ENCODE peak calls at places on chromosome 20, in four cellular contexts. P, E, O and F are unnamed samples.

GRCh38 chr20:52801628-52802006 is 170.5 kb upstream of the TSHZ2 start:
- DNase-seq in P (no peak), E (no peak), O (no peak), F (no peak)

GRCh38 chr20:57672164-57672563 is 37.7 kb downstream of the PMEPA1 start:
- DNase-seq in P (no peak), E (no peak), O (no peak), F (no peak)

GRCh38 chr20:48278961-48279481 is 493.7 kb upstream of the SULF2 start:
- DNase-seq in P (no peak), E (no peak), O (no peak), F (no peak)

GRCh38 chr20:61073376-61073775 is 178.7 kb upstream of the CDH4 start:
- DNase-seq in P (no peak), E (no peak), O (no peak), F (no peak)

GRCh38 chr20:24795444-24795843 is 153.6 kb upstream of the CST7 start:
- DNase-seq in P (no peak), E (no peak), O (no peak), F (no peak)

GRCh38 chr20:36435799-36436541 is 105.3 kb upstream of the MYL9 start:
- DNase-seq in P (peak), E (no peak), O (peak), F (peak)

GRCh38 chr20:64164123-64164836 is at the start of gene MYT1:
- DNase-seq in P (no peak), E (no peak), O (no peak), F (no peak)

GRCh38 chr20:47784599-47785320 is 521 bp downstream of the SULF2 start:
- DNase-seq in P (peak), E (no peak), O (peak), F (no peak)

GRCh38 chr20:50726955-50727791 is 4.2 kb upstream of the PARD6B start:
- DNase-seq in P (no peak), E (no peak), O (no peak), F (no peak)

GRCh38 chr20:32018269-32019155 is 8.3 kb downstream of the CCM2L start:
- DNase-seq in P (peak), E (no peak), O (peak), F (peak)

GRCh38 chr20:36145877-36146707 is 8.4 kb upstream of the EPB41L1 start:
- DNase-seq in P (no peak), E (no peak), O (no peak), F (no peak)

GRCh38 chr20:6829510-6830116 is 62.1 kb downstream of the BMP2 start:
- DNase-seq in P (peak), E (no peak), O (no peak), F (no peak)

GRCh38 chr20:64203037-64203777 is 39.0 kb downstream of the MYT1 start:
- DNase-seq in P (no peak), E (no peak), O (no peak), F (no peak)

GRCh38 chr20:8309638-8310037 is 177.6 kb downstream of the PLCB1 start:
- DNase-seq in P (no peak), E (no peak), O (no peak), F (no peak)

GRCh38 chr20:11338506-11339306 is 579.0 kb upstream of the BTBD3 start:
- DNase-seq in P (no peak), E (no peak), O (no peak), F (no peak)

GRCh38 chr20:34017610-34018009 is 23.9 kb downstream of the RALY start:
- DNase-seq in P (no peak), E (no peak), O (no peak), F (no peak)

GRCh38 chr20:51121272-51121671 is 98.4 kb upstream of the KCNG1 start:
- DNase-seq in P (no peak), E (no peak), O (no peak), F (no peak)

GRCh38 chr20:32599783-32600340 is 14.7 kb upstream of the NOL4L start:
- DNase-seq in P (no peak), E (no peak), O (no peak), F (no peak)

GRCh38 chr20:16349518-16350295 is 223.5 kb downstream of the KIF16B start:
- DNase-seq in P (no peak), E (no peak), O (no peak), F (no peak)

GRCh38 chr20:63795178-63795830 is 35.8 kb downstream of the ZBTB46 start:
- DNase-seq in P (no peak), E (no peak), O (no peak), F (no peak)

GRCh38 chr20:32079655-32080109 is 27.6 kb downstream of the HCK start:
- DNase-seq in P (peak), E (no peak), O (no peak), F (no peak)

GRCh38 chr20:24148372-24148771 is 159.8 kb upstream of the GGTLC1 start:
- DNase-seq in P (no peak), E (peak), O (no peak), F (no peak)

GRCh38 chr20:63939061-63939935 is 16.9 kb downstream of the UCKL1 start:
- DNase-seq in P (no peak), E (no peak), O (no peak), F (no peak)

GRCh38 chr20:62494980-62495797 is 19.4 kb upstream of the GATA5 start:
- DNase-seq in P (no peak), E (no peak), O (no peak), F (no peak)

GRCh38 chr20:62494537-62494936 is 18.7 kb upstream of the GATA5 start:
- DNase-seq in P (no peak), E (no peak), O (no peak), F (peak)

GRCh38 chr20:62493253-62493885 is 17.6 kb upstream of the GATA5 start:
- DNase-seq in P (no peak), E (no peak), O (no peak), F (no peak)

GRCh38 chr20:62493886-62494285 is 18.1 kb upstream of the GATA5 start:
- DNase-seq in P (no peak), E (no peak), O (no peak), F (no peak)

DNA sequence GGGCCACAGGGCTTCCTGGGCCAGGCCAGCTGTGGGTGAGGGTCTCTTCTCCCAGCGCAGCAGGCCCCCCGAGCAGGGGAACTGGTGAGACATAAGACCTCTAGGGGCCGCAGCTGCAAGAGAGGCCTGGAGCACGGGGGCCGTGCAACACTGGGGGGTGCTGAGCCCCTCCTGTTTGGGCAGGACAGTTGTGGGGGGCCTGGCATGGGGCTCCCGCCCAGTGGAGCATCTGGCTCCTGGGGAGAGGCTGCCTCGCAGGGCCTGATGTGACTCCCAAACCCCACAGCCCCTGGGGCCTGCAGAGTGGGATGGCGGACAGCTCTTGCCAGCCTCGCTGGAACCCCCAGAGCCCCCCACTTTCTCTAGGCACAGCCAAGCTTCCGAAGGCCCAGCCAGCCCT is 16.9 kb upstream of the GATA5 start:
- DNase-seq in P (no peak), E (no peak), O (no peak), F (no peak)
- TF ChIP-seq REST in P (no peak), E (no peak), O (no peak), F (no peak)

GRCh38 chr20:49400904-49401303 is 81.6 kb downstream of the KCNB1 start:
- DNase-seq in P (no peak), E (no peak), O (no peak), F (no peak)
- TF ChIP-seq CHD4 in P (no peak), E (no peak), O (no peak), F (no peak)

GRCh38 chr20:2004171-2004570 is 10.3 kb upstream of the PDYN start:
- DNase-seq in P (no peak), E (no peak), O (no peak), F (no peak)

GRCh38 chr20:2005359-2005758 is 11.5 kb upstream of the PDYN start:
- DNase-seq in P (no peak), E (no peak), O (no peak), F (no peak)

GRCh38 chr20:2005831-2006426 is 12.1 kb upstream of the PDYN start:
- DNase-seq in P (peak), E (no peak), O (no peak), F (peak)

GRCh38 chr20:2010533-2010932 is 16.7 kb upstream of the PDYN start:
- DNase-seq in P (no peak), E (no peak), O (no peak), F (no peak)

DNA sequence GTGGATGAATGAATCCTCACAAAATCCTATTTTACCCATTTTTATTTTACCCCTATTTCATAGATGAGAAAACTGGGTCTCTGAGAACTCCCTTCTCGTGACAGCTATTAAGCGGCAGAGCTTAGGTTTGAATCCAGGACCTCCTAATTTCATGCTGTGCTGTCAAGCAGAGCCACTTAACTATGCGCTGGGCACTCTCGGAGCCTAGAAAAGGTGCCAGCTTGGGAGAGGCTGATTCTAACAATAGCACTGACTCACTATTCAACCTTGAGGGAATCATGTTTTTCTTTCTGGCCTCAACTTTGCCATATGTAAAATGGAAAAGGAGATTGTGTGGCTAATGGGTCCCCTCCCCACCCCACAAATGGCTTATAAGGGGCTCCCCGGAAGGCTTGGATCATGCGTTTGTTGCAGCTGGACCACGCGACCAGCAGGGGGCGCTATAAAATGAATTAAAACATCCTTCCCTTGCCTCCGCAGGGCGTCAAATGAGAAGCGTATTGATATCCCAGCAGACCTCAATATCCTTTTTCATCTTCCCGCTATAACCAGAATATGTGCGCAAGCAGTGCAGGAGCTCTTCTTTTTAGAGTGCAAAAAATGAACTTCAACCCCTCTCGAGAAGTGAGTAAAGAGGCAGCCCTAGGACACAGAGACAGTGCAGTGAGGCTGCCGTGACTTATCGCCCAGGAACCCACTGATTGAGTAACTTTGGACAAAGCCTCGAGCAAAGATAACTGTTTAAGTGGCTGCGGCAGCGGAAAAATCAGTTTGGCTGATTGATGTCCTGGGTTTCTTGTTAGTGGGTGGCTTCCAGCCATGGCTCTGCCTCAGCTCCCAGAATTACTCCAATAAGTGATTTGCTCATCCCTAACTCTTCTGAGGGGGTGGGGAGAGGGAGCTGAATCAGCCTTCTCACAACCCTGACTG is 12.9 kb upstream of the PDYN start:
- DNase-seq in P (peak), E (no peak), O (no peak), F (peak)
- TF ChIP-seq REST in P (peak), E (peak), O (no peak), F (no peak)

DNA sequence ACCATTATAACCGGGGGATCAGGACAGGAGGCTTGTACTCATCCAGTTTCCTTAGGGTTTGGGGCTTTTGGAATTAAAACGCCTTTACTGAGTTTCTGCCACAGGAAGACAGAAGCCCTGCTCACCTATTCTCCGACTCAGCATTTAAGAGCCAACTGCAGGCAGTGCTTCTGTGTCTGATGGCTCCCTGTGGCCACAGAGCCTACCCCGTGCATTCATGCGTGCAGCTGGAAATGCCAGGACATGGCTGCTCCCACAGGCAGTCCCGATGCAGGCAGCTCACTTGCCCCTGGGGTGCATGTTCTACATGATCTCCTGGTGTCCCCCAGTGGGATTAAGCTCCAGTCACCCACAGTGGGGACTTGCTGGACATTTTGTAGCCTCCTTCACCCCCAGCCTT is 22.2 kb downstream of the ZNF831 start:
- DNase-seq in P (no peak), E (no peak), O (no peak), F (no peak)
- TF ChIP-seq CHD4 in P (no peak), E (no peak), O (no peak), F (no peak)

DNA sequence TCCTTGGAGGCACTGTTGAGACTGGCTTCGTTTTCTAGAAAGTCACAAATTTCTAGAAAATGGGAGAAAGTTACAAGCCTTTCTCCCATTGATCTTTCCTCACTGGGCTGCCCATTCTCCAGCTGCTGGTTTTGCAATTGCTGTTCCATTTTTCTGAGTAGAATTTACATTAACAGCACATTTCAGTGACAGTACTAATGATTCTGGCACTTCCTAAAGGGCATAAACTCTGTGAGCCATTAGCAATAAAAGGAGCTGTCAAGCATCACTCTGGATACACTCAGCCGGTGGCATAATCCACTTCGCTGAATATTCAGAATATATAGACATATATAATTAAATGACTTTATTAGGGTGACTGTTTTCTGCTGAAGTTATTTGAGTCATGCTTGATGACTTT is 6.7 kb upstream of the SSTR4 start:
- DNase-seq in P (no peak), E (no peak), O (no peak), F (no peak)
- TF ChIP-seq REST in P (no peak), E (no peak), O (no peak), F (no peak)